ENCODE peak calls at places on chromosome 22, in seven cellular contexts. D is NCI-H187; K is osteoblast; B is stimulated activated naive B cell treated with anti-CD40 and anti-IgM and Interleukin-4, amounts not matched to agents 10 μg/mL and 1 μg/mL and 100 μg/mL, for 72 hours; Y is esophagus squamous epithelium; U is NCI-H1417; S is activated CD4-positive, alpha-beta T cell treated with anti-CD3 and anti-CD28 coated beads, Interleukin-2, amount 50 U/mL, for 4 hours. P is an unnamed sample.

GRCh38 chr22:39205344-39206021 is 39.3 kb downstream of the PDGFB start:
- DNase-seq in D (no peak), K (peak), B (no peak), Y (no peak), U (no peak), S (no peak), P (no peak)

GRCh38 chr22:46502346-46502745 is 35.1 kb downstream of the CELSR1 start:
- DNase-seq in D (no peak), K (no peak), B (no peak), Y (no peak), U (no peak), S (no peak), P (no peak)

GRCh38 chr22:29443452-29443851 is 5.1 kb downstream of the RFPL1 start:
- DNase-seq in D (no peak), K (no peak), B (no peak), Y (no peak), U (no peak), S (no peak), P (no peak)

GRCh38 chr22:20781272-20781990 is 7.5 kb downstream of the SERPIND1 start:
- DNase-seq in D (no peak), K (no peak), B (no peak), Y (no peak), U (no peak), S (no peak), P (no peak)

GRCh38 chr22:46076651-46077339 is 73.5 kb upstream of the PPARA start:
- DNase-seq in D (no peak), K (peak), B (no peak), Y (no peak), U (no peak), S (no peak), P (no peak)

GRCh38 chr22:40008726-40009125 is 14.0 kb downstream of the FAM83F start:
- DNase-seq in D (no peak), K (peak), B (no peak), Y (no peak), U (peak), S (no peak), P (no peak)

GRCh38 chr22:44214764-44215163 is 34.0 kb downstream of the PARVG start:
- DNase-seq in D (no peak), K (peak), B (no peak), Y (no peak), U (no peak), S (no peak), P (no peak)

GRCh38 chr22:20750461-20751184 is 23.3 kb upstream of the SERPIND1 start:
- DNase-seq in D (no peak), K (peak), B (peak), Y (no peak), U (no peak), S (no peak), P (no peak)

GRCh38 chr22:21449531-21450319 is 17.5 kb upstream of the TMEM191C start:
- DNase-seq in D (no peak), K (no peak), B (no peak), Y (no peak), U (no peak), S (no peak), P (no peak)

GRCh38 chr22:47205562-47205961 is 443.1 kb downstream of the TBC1D22A start:
- DNase-seq in D (no peak), K (peak), B (no peak), Y (no peak), U (no peak), S (no peak), P (no peak)

GRCh38 chr22:49642741-49643140 is 184.9 kb downstream of the BRD1 start:
- DNase-seq in D (no peak), K (no peak), B (no peak), Y (no peak), U (no peak), S (no peak), P (no peak)

GRCh38 chr22:24994070-24994763 is 41.7 kb downstream of the KIAA1671 start:
- DNase-seq in D (peak), K (peak), B (no peak), Y (no peak), U (no peak), S (no peak), P (peak)

GRCh38 chr22:35398574-35398973 is 1.4 kb upstream of the MCM5 start:
- DNase-seq in D (no peak), K (no peak), B (no peak), Y (no peak), U (no peak), S (no peak), P (no peak)

GRCh38 chr22:33242078-33242477 is 183.9 kb upstream of the SYN3 start:
- DNase-seq in D (no peak), K (no peak), B (no peak), Y (no peak), U (no peak), S (no peak), P (no peak)

GRCh38 chr22:30857103-30857502 is 111.5 kb downstream of the MORC2 start:
- DNase-seq in D (no peak), K (peak), B (no peak), Y (no peak), U (no peak), S (no peak), P (no peak)

GRCh38 chr22:30591191-30591587 is 521 bp downstream of the PES1 start:
- DNase-seq in D (no peak), K (peak), B (no peak), Y (no peak), U (no peak), S (no peak), P (no peak)

GRCh38 chr22:22410677-22411076 is 97.9 kb downstream of the ZNF280B start:
- DNase-seq in D (no peak), K (no peak), B (no peak), Y (no peak), U (no peak), S (no peak), P (no peak)

GRCh38 chr22:23431337-23432072 is 148.6 kb downstream of the IGLL1 start:
- DNase-seq in D (no peak), K (peak), B (no peak), Y (no peak), U (no peak), S (no peak), P (no peak)

GRCh38 chr22:48171294-48171693 is 1408.8 kb downstream of the TBC1D22A start:
- DNase-seq in D (no peak), K (no peak), B (no peak), Y (no peak), U (no peak), S (no peak), P (no peak)

GRCh38 chr22:33380789-33381530 is 322.8 kb upstream of the SYN3 start:
- DNase-seq in D (no peak), K (peak), B (no peak), Y (no peak), U (no peak), S (no peak), P (no peak)

GRCh38 chr22:39175127-39176066 is 22.9 kb upstream of the CBX7 start:
- DNase-seq in D (no peak), K (no peak), B (no peak), Y (no peak), U (no peak), S (no peak), P (no peak)

GRCh38 chr22:36454916-36455570 is 26.4 kb downstream of the TXN2 start:
- DNase-seq in D (peak), K (peak), B (peak), Y (peak), U (peak), S (peak), P (peak)

GRCh38 chr22:40239345-40239683 is 61.6 kb downstream of the TNRC6B start:
- DNase-seq in D (no peak), K (no peak), B (no peak), Y (no peak), U (no peak), S (no peak), P (no peak)

GRCh38 chr22:42388130-42388797 is 43.9 kb downstream of the NFAM1 start:
- DNase-seq in D (peak), K (no peak), B (no peak), Y (no peak), U (peak), S (no peak), P (peak)

GRCh38 chr22:46070215-46070721 is 80.1 kb upstream of the PPARA start:
- DNase-seq in D (no peak), K (peak), B (peak), Y (no peak), U (no peak), S (no peak), P (no peak)

GRCh38 chr22:26615149-26615548 is 2.7 kb downstream of the CRYBB1 start:
- DNase-seq in D (no peak), K (peak), B (peak), Y (no peak), U (no peak), S (no peak), P (no peak)

GRCh38 chr22:32617271-32617670 is 142.7 kb downstream of the FBXO7 start:
- DNase-seq in D (no peak), K (no peak), B (no peak), Y (no peak), U (no peak), S (no peak), P (no peak)

GRCh38 chr22:42768385-42769035 is 47.8 kb upstream of the A4GALT start:
- DNase-seq in D (no peak), K (no peak), B (no peak), Y (no peak), U (no peak), S (no peak), P (no peak)

GRCh38 chr22:34943830-34944229 is 122.1 kb upstream of the ISX start:
- DNase-seq in D (no peak), K (no peak), B (no peak), Y (no peak), U (no peak), S (no peak), P (no peak)

GRCh38 chr22:28978863-28979799 is 82.5 kb downstream of the C22orf31 start:
- DNase-seq in D (no peak), K (no peak), B (no peak), Y (no peak), U (no peak), S (no peak), P (no peak)

GRCh38 chr22:39170825-39171622 is 18.5 kb upstream of the CBX7 start:
- DNase-seq in D (peak), K (peak), B (peak), Y (no peak), U (peak), S (peak), P (peak)

GRCh38 chr22:39206491-39206890 is 38.3 kb downstream of the PDGFB start:
- DNase-seq in D (no peak), K (peak), B (no peak), Y (no peak), U (no peak), S (no peak), P (no peak)

P was measured in NCI-H526 treated with DMSO at 0.1 percent for 48 hours.